ENCODE peak calls at places on chromosome 1, in nine cellular contexts. R is esophagus squamous epithelium, D is fibroblast of lung, J is sigmoid colon, X is psoas muscle, U is neural progenitor cell, K is H1, F is neuronal stem cell, G is adrenal gland. H is an unnamed sample.
A peak's percentile ranks its signal among the peaks of the same experiment; 100 is the strongest.

GRCh38 chr1:115838426-115838804 is 2.5 kb downstream of the NHLH2 start:
- DNase-seq in R (no peak), D (no peak), J (no peak), X (no peak), U (peak; percentile 33), K (no peak), F (no peak), G (no peak), H (peak; percentile 75)

GRCh38 chr1:224785622-224786021 is 143.9 kb upstream of the DNAH14 start:
- DNase-seq in R (no peak), D (no peak), J (no peak), X (no peak), U (no peak), K (no peak), F (no peak), G (no peak), H (no peak)

GRCh38 chr1:24415910-24416665 is 486 bp downstream of the NIPAL3 start:
- DNase-seq in R (no peak), D (no peak), J (no peak), X (no peak), U (peak; percentile 24), K (no peak), F (no peak), G (no peak), H (no peak)

GRCh38 chr1:1919304-1920056 is 401 bp upstream of the TMEM52 start:
- DNase-seq in R (peak; percentile 90), D (peak; percentile 96), J (peak; percentile 99), X (peak; percentile 99), U (peak; percentile 100), K (peak; percentile 100), F (peak; percentile 100), G (peak; percentile 100), H (peak; percentile 100)

GRCh38 chr1:189790335-189790734 is 687.3 kb downstream of the BRINP3 start:
- DNase-seq in R (no peak), D (no peak), J (no peak), X (no peak), U (no peak), K (no peak), F (no peak), G (no peak), H (no peak)

GRCh38 chr1:212267460-212267859 is 17.8 kb upstream of the PPP2R5A start:
- DNase-seq in R (no peak), D (no peak), J (no peak), X (no peak), U (no peak), K (no peak), F (no peak), G (no peak), H (no peak)

GRCh38 chr1:201422026-201422425 is 496 bp upstream of the TNNI1 start:
- DNase-seq in R (no peak), D (no peak), J (no peak), X (no peak), U (no peak), K (no peak), F (no peak), G (no peak), H (no peak)

GRCh38 chr1:27418786-27419185 is 26.4 kb downstream of the GPR3 start:
- DNase-seq in R (no peak), D (no peak), J (no peak), X (no peak), U (no peak), K (no peak), F (no peak), G (no peak), H (peak; percentile 39)

GRCh38 chr1:157948547-157949152 is 44.8 kb upstream of the KIRREL1 start:
- DNase-seq in R (no peak), D (peak; percentile 62), J (no peak), X (no peak), U (peak; percentile 85), K (peak; percentile 39), F (peak; percentile 46), G (no peak), H (peak; percentile 75)

GRCh38 chr1:19460535-19461351 is 24.6 kb downstream of the CAPZB start:
- DNase-seq in R (no peak), D (no peak), J (no peak), X (no peak), U (no peak), K (no peak), F (no peak), G (peak; percentile 46), H (peak; percentile 57)

GRCh38 chr1:176374967-176375569 is 87.9 kb upstream of the PAPPA2 start:
- DNase-seq in R (no peak), D (peak; percentile 72), J (peak; percentile 80), X (peak; percentile 66), U (peak; percentile 88), K (peak; percentile 58), F (peak; percentile 77), G (peak; percentile 77), H (peak; percentile 28)

GRCh38 chr1:52978045-52978444 is 51.0 kb downstream of the SCP2 start:
- DNase-seq in R (no peak), D (no peak), J (no peak), X (no peak), U (no peak), K (no peak), F (no peak), G (no peak), H (no peak)

GRCh38 chr1:215877452-215877951 is 310.4 kb downstream of the KCTD3 start:
- DNase-seq in R (no peak), D (no peak), J (no peak), X (no peak), U (no peak), K (no peak), F (no peak), G (no peak), H (no peak)
- H3K27me3 ChIP-seq in R (no peaks in the 10 kb centered on the region), D (no peaks in the 10 kb centered on the region), J (no peaks in the 10 kb centered on the region), X (no peaks in the 10 kb centered on the region), U (no peaks in the 10 kb centered on the region), K (no peaks in the 10 kb centered on the region), F (no peaks in the 10 kb centered on the region), G (no peaks in the 10 kb centered on the region), H (no peaks in the 10 kb centered on the region)

GRCh38 chr1:229408458-229409037 is 25.3 kb downstream of the ACTA1 start:
- DNase-seq in R (no peak), D (no peak), J (no peak), X (peak; percentile 84), U (peak; percentile 38), K (no peak), F (no peak), G (peak; percentile 73), H (peak; percentile 53)

GRCh38 chr1:229406798-229407197 is 27.1 kb downstream of the ACTA1 start:
- DNase-seq in R (no peak), D (no peak), J (no peak), X (no peak), U (peak; percentile 83), K (no peak), F (peak; percentile 59), G (no peak), H (peak; percentile 83)

GRCh38 chr1:229409616-229410369 is 24.1 kb downstream of the ACTA1 start:
- DNase-seq in R (no peak), D (no peak), J (no peak), X (peak; percentile 40), U (peak; percentile 18), K (no peak), F (no peak), G (no peak), H (peak; percentile 60)

GRCh38 chr1:229410370-229410691 is 23.6 kb downstream of the ACTA1 start:
- DNase-seq in R (no peak), D (no peak), J (no peak), X (no peak), U (no peak), K (no peak), F (no peak), G (no peak), H (no peak)

DNA sequence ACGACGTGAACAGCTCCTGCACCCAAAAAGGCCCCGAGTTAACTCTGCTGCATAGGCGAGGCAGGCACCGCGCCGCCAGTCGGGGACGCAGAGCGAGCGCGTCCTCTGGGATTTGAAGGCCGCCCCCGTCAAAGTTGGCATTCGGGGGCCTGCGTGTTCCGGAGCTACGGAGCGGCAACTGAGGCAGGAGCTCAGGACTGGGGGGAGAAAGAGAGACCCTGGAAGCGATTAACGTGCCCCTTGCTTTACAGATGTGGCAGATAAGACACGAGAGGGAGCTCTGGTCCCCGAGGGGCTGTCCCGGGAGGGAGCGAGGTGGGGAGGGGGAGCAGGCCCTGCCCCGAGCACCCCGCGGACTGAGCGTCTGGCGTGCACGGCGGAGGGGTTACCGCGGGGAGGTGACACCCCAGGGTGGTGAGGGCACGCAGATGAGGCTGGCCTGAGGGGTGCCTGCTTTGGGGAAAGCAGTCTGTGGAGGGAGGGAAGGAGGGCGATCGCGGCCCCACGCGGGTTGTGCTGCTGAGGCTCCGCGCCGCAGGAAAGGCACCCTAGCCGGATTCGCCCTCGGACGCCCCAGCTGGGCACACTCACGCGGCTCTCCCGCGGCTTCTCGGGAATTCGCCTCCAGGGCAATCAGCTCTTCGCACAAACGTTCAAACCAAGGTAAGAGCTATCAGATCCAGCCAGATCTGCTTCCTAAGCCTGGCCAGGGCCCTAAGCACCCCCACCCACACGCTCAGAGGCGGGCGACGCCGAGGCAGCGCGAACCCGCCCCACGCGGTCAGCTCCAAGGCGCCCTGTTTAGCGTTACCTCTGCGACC is 26.5 kb downstream of the ACTA1 start:
- DNase-seq in R (no peak), D (no peak), J (no peak), X (peak; percentile 17), U (peak; percentile 32), K (no peak), F (no peak), G (no peak), H (peak; percentile 74)
- H3K4me3 ChIP-seq in R (peak overlapping the region; percentile 58), D (peak overlapping the region; percentile 39), J (peak overlapping the region; percentile 11), X (peak overlapping the region; percentile 64), U (peak overlapping the region; percentile 46), K (peak overlapping the region; percentile 55), F (peak overlapping the region; percentile 76), G (no peak overlapping the region), H (peak overlapping the region; percentile 54)

DNA sequence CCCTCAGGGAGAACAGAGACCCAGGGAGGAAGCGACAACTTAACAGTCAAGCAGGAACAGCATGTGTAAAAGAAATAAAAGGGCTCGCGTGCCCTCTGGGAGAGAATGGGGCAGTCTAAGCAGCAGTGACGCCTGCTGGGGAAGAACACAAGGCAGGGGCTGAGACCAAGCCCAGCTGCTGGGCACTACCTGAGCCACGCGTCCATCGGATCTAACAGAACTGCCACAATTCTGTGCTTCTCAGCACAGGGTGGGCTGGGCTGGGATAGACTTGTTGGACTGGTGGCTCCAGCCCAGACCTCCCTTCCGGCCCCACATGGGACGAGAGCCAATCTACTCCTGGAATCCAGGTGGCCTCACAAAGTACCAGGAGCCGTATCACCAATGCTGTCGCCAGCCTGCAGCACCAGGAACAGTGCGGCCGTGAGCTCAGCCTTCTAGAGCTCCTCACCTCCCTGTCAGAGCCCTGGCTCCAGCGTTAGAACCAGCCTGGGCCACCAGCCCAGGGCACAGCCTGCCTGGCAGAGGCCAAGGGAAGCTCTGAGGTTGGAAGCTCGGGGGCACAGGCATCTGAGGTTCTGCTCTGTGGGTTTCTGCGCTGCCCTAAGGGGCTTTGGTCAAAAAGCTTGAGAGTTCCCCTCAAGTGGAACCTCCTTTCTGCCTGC is 7.4 kb downstream of the LRRC47 start:
- DNase-seq in R (no peak), D (no peak), J (no peak), X (no peak), U (no peak), K (no peak), F (no peak), G (no peak), H (peak; percentile 43)
- H3K36me3 ChIP-seq in R (peaks cover 87% of the 10 kb centered on the region), D (peaks cover 14% of the 10 kb centered on the region), J (peaks cover 34% of the 10 kb centered on the region), X (peaks cover 51% of the 10 kb centered on the region), U (no peaks in the 10 kb centered on the region), K (peaks cover 24% of the 10 kb centered on the region), F (peaks cover 74% of the 10 kb centered on the region), G (no peaks in the 10 kb centered on the region), H (peaks cover 21% of the 10 kb centered on the region)

DNA sequence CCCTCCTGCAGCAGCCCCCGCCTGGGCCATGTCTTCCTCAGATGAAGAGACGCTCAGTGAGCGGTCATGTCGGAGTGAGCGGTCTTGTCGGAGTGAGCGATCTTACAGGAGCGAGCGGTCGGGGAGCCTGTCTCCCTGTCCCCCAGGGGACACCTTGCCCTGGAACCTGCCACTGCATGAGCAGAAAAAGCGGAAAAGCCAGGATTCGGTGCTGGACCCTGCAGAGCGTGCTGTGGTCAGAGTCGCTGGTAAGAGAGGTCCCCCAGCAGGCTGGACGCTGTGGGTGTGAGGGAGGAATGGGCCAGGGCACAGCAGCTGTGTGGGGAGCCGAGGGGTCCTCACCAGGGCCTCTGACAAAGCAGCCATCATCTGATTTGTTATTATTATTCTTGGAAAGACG is 58.0 kb downstream of the NDUFS5 start:
- DNase-seq in R (no peak), D (no peak), J (no peak), X (no peak), U (no peak), K (no peak), F (no peak), G (no peak), H (peak; percentile 23)
- H3K27me3 ChIP-seq in R (peaks cover 54% of the 10 kb centered on the region), D (no peaks in the 10 kb centered on the region), J (peaks cover 29% of the 10 kb centered on the region), X (no peaks in the 10 kb centered on the region), U (peaks cover 19% of the 10 kb centered on the region), K (peaks cover 7% of the 10 kb centered on the region), F (no peaks in the 10 kb centered on the region), G (no peaks in the 10 kb centered on the region), H (peaks cover 33% of the 10 kb centered on the region)